ENCODE peak calls at places on chromosomes 4 and X, in ten cellular contexts. S, T, V, A, C, D, I, P, E and N are unnamed samples.
A peak's percentile ranks its signal among the peaks of the same experiment; 100 is the strongest.

GRCh38 chr4:23614284-23614892 is 275.5 kb downstream of the PPARGC1A start:
- DNase-seq in S (no peak), T (peak; percentile 53), V (no peak), A (no peak), C (peak; percentile 46), D (no peak), I (peak; percentile 29), P (peak; percentile 5), E (peak; percentile 1), N (peak; percentile 57)

GRCh38 chr4:25299476-25300203 is 12.9 kb upstream of the ZCCHC4 start:
- DNase-seq in S (no peak), T (peak; percentile 68), V (no peak), A (no peak), C (no peak), D (peak; percentile 51), I (no peak), P (no peak), E (no peak), N (peak; percentile 80)

GRCh38 chrX:23616361-23616760 is 50.9 kb upstream of the PRDX4 start:
- DNase-seq in S (no peak), T (peak; percentile 20), V (no peak), A (peak; percentile 5), C (peak; percentile 34), D (no peak), I (no peak), P (no peak), E (peak; percentile 38), N (peak; percentile 64)

GRCh38 chr4:27397886-27398285 is 537.2 kb downstream of the STIM2 start:
- DNase-seq in S (no peak), T (peak; percentile 75), V (no peak), A (no peak), C (no peak), D (no peak), I (no peak), P (no peak), E (peak; percentile 12), N (no peak)

GRCh38 chrX:153726286-153727107 is 1.8 kb downstream of the ABCD1 start:
- DNase-seq in S (peak; percentile 82), T (no peak), V (peak; percentile 46), A (no peak), C (peak; percentile 84), D (peak; percentile 71), I (peak; percentile 82), P (peak; percentile 38), E (peak; percentile 52), N (peak; percentile 63)

GRCh38 chr4:89158884-89159503 is 47.7 kb downstream of the TIGD2 start:
- DNase-seq in S (no peak), T (peak; percentile 51), V (no peak), A (peak; percentile 39), C (peak; percentile 30), D (no peak), I (no peak), P (no peak), E (peak; percentile 43), N (peak; percentile 37)

GRCh38 chrX:108270739-108271396 is 167.4 kb downstream of the COL4A6 start:
- DNase-seq in S (no peak), T (peak; percentile 47), V (peak; percentile 58), A (no peak), C (no peak), D (no peak), I (no peak), P (no peak), E (peak; percentile 12), N (peak; percentile 14)

GRCh38 chrX:17007134-17007768 is 60.8 kb downstream of the REPS2 start:
- DNase-seq in S (no peak), T (no peak), V (peak; percentile 39), A (no peak), C (peak; percentile 41), D (no peak), I (no peak), P (no peak), E (no peak), N (no peak)

DNA sequence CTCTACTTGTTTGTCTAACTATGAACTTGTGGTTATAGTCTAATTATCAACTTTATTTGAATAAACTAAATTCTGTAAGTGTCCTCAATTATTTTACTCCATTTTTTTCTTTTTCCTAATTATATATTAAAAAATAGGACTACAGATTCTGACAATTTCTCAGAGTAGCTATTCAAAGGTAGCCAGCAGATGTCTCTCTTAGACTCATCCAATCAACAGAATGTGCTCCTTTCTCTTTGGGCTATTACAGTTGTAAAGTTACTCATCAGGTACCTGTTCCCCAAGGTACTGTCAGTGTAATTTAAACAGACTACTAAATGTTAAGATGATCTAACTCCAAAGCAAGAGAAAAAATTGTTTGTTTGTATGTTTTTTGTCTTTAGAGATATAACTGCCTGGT is 248.6 kb downstream of the PCDH18 start:
- DNase-seq in S (no peak), T (peak; percentile 50), V (no peak), A (no peak), C (no peak), D (no peak), I (no peak), P (no peak), E (peak; percentile 39), N (peak; percentile 20)
- TF ChIP-seq CTCF in S (peak; percentile 9), T (peak; percentile 23), V (peak; percentile 47), A (peak; percentile 39), C (peak; percentile 49), D (no peak), I (no peak), P (no peak), E (peak; percentile 56), N (peak; percentile 59)

GRCh38 chr4:87003266-87003665 is 68.5 kb downstream of the AFF1 start:
- DNase-seq in S (no peak), T (no peak), V (no peak), A (no peak), C (no peak), D (no peak), I (no peak), P (no peak), E (no peak), N (no peak)

GRCh38 chr4:87006531-87007344 is 71.9 kb downstream of the AFF1 start:
- DNase-seq in S (peak; percentile 97), T (peak; percentile 76), V (peak; percentile 93), A (peak; percentile 90), C (peak; percentile 98), D (peak; percentile 94), I (peak; percentile 93), P (peak; percentile 79), E (peak; percentile 92), N (peak; percentile 95)

GRCh38 chr4:87005369-87005689 is 70.5 kb downstream of the AFF1 start:
- DNase-seq in S (no peak), T (peak; percentile 28), V (no peak), A (no peak), C (no peak), D (no peak), I (no peak), P (no peak), E (no peak), N (no peak)

GRCh38 chr4:87007345-87008181 is 72.8 kb downstream of the AFF1 start:
- DNase-seq in S (peak; percentile 72), T (peak; percentile 56), V (peak; percentile 77), A (peak; percentile 44), C (peak; percentile 81), D (peak; percentile 73), I (peak; percentile 75), P (no peak), E (peak; percentile 54), N (peak; percentile 77)

DNA sequence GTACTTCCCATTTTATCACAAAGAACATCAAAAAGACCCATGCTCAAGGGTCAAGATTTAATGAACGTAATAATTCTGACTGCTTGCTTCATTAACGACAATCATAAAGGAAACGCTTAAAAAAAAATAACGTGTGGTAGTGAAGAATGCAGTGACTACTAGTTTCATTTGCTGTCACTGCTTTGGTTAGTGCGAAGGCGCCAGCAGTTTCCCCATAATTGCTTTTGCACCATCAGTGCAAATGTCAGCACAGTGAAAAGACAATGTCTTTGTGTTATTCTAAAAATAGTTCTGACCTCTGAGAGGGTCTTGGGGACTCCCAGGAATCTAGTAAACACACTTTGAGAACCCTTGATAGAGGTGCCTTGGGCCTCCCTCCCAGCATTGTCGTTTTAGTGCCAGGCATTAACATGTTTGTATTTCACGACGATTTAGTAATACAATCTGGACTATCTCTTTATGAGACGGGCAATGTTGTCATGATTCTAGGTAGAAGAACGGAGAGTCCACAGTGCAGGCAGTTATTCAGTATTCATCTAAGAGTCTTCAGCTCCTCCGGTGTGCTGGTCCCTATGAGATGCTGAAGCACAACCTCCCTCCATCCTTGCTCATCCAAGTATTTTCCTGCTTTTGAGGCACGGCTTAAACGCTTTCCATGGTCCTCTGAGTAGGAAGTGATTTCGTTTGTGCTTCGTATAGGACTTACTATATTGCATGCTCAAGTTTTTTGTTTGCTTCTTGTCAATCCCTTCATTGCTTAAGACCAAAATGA is 71.1 kb downstream of the AFF1 start:
- DNase-seq in S (no peak), T (no peak), V (no peak), A (no peak), C (peak; percentile 52), D (peak; percentile 34), I (no peak), P (no peak), E (no peak), N (no peak)
- H3K36me3 ChIP-seq in S (no peaks in the 10 kb centered on the region), T (peaks cover 1% of the 10 kb centered on the region), V (no peaks in the 10 kb centered on the region), A (no peaks in the 10 kb centered on the region), C (no peaks in the 10 kb centered on the region), D (no peaks in the 10 kb centered on the region), I (no peaks in the 10 kb centered on the region), P (no peaks in the 10 kb centered on the region), E (no peaks in the 10 kb centered on the region), N (no peaks in the 10 kb centered on the region)

GRCh38 chr4:11420327-11420726 is 8.4 kb downstream of the HS3ST1 start:
- DNase-seq in S (no peak), T (no peak), V (no peak), A (no peak), C (no peak), D (no peak), I (no peak), P (no peak), E (no peak), N (no peak)

GRCh38 chr4:11416767-11417113 is 12.0 kb downstream of the HS3ST1 start:
- DNase-seq in S (no peak), T (no peak), V (no peak), A (no peak), C (no peak), D (no peak), I (no peak), P (no peak), E (no peak), N (no peak)

GRCh38 chr4:11421116-11421515 is 7.6 kb downstream of the HS3ST1 start:
- DNase-seq in S (no peak), T (no peak), V (no peak), A (no peak), C (no peak), D (no peak), I (no peak), P (no peak), E (no peak), N (no peak)

GRCh38 chr4:11416071-11416766 is 12.5 kb downstream of the HS3ST1 start:
- DNase-seq in S (no peak), T (no peak), V (no peak), A (no peak), C (no peak), D (no peak), I (no peak), P (no peak), E (no peak), N (no peak)

DNA sequence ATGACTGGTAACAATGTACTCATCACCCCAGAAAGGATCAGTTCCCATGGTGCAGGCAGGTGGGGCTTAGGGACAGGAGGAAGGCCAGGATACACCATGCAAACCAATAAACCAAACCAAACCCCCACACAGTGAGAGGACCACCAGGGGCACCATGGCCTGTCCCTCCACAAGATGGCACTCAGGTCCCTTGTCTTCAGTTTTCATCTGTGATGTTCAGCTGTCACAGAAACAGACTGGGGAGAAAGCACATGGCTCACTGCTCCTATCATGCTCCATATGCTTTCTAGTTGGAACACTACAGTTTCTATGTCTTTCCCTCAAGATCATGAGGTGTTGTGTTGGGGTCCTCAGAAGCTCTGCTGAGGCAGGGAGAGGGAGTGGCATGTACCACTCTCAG is 10.1 kb downstream of the HS3ST1 start:
- DNase-seq in S (no peak), T (no peak), V (no peak), A (no peak), C (peak; percentile 14), D (no peak), I (no peak), P (no peak), E (peak; percentile 7), N (no peak)
- TF ChIP-seq CTCF in S (no peak), T (peak; percentile 3), V (no peak), A (peak; percentile 43), C (peak; percentile 26), D (no peak), I (no peak), P (peak; percentile 40), E (no peak), N (no peak)

GRCh38 chr4:7017446-7018048 is 25.6 kb upstream of the TADA2B start:
- DNase-seq in S (no peak), T (no peak), V (no peak), A (no peak), C (no peak), D (no peak), I (no peak), P (no peak), E (no peak), N (no peak)
- H3K36me3 ChIP-seq in S (peaks cover 66% of the 10 kb centered on the region), T (peaks cover 41% of the 10 kb centered on the region), V (no peaks in the 10 kb centered on the region), A (peaks cover 2% of the 10 kb centered on the region), C (no peaks in the 10 kb centered on the region), D (peaks cover 30% of the 10 kb centered on the region), I (peaks cover 70% of the 10 kb centered on the region), P (peaks cover 28% of the 10 kb centered on the region), E (peaks cover 46% of the 10 kb centered on the region), N (no peaks in the 10 kb centered on the region)